ENCODE peak calls at places on chromosomes 6 and 20, in five cellular contexts. One of them, this sample, is unnamed.

GRCh38 chr6:26311385-26312095 is 53.5 kb upstream of the BTN3A2 start:
- DNase-seq in foreskin fibroblast: peak
- DNase-seq in Calu3: peak
- DNase-seq in fibroblast of mammary gland: peak
- DNase-seq in mesothelial cell of epicardium: no peak
- DNase-seq in this sample: no peak

GRCh38 chr6:157760137-157760536 is 62.9 kb upstream of the SNX9 start:
- DNase-seq in mesothelial cell of epicardium: no peak
- DNase-seq in Calu3: no peak
- DNase-seq in foreskin fibroblast: no peak
- DNase-seq in fibroblast of mammary gland: no peak
- DNase-seq in this sample: no peak

GRCh38 chr6:104017410-104018381 is 842.0 kb downstream of the HACE1 start:
- DNase-seq in Calu3: no peak
- DNase-seq in mesothelial cell of epicardium: no peak
- DNase-seq in fibroblast of mammary gland: no peak
- DNase-seq in foreskin fibroblast: no peak
- DNase-seq in this sample: no peak

GRCh38 chr20:51385941-51386530 is 156.5 kb downstream of the NFATC2 start:
- DNase-seq in fibroblast of mammary gland: peak
- DNase-seq in foreskin fibroblast: no peak
- DNase-seq in Calu3: peak
- DNase-seq in mesothelial cell of epicardium: no peak
- DNase-seq in this sample: no peak

GRCh38 chr6:11196511-11197174 is 35.8 kb downstream of the NEDD9 start:
- DNase-seq in fibroblast of mammary gland: peak
- DNase-seq in mesothelial cell of epicardium: no peak
- DNase-seq in foreskin fibroblast: peak
- DNase-seq in Calu3: no peak
- DNase-seq in this sample: no peak

GRCh38 chr6:5453531-5453930 is 192.2 kb downstream of the FARS2 start:
- DNase-seq in Calu3: no peak
- DNase-seq in foreskin fibroblast: no peak
- DNase-seq in mesothelial cell of epicardium: no peak
- DNase-seq in fibroblast of mammary gland: no peak
- DNase-seq in this sample: no peak

GRCh38 chr6:23498013-23498412 is 628.0 kb upstream of the NRSN1 start:
- DNase-seq in fibroblast of mammary gland: peak
- DNase-seq in foreskin fibroblast: no peak
- DNase-seq in Calu3: no peak
- DNase-seq in mesothelial cell of epicardium: no peak
- DNase-seq in this sample: no peak

GRCh38 chr6:63963756-63964315 is 328.2 kb downstream of the PHF3 start:
- DNase-seq in mesothelial cell of epicardium: no peak
- DNase-seq in Calu3: no peak
- DNase-seq in foreskin fibroblast: no peak
- DNase-seq in fibroblast of mammary gland: no peak
- DNase-seq in this sample: no peak

GRCh38 chr20:17873410-17874270 is 95.0 kb downstream of the SNX5 start:
- DNase-seq in foreskin fibroblast: peak
- DNase-seq in Calu3: peak
- DNase-seq in fibroblast of mammary gland: peak
- DNase-seq in mesothelial cell of epicardium: peak
- DNase-seq in this sample: no peak

GRCh38 chr20:62143976-62144825 is 632 bp downstream of the SS18L1 start:
- DNase-seq in foreskin fibroblast: peak
- DNase-seq in Calu3: peak
- DNase-seq in fibroblast of mammary gland: peak
- DNase-seq in mesothelial cell of epicardium: peak
- DNase-seq in this sample: no peak

GRCh38 chr6:14520536-14520935 is 403.0 kb downstream of the CD83 start:
- DNase-seq in fibroblast of mammary gland: no peak
- DNase-seq in mesothelial cell of epicardium: no peak
- DNase-seq in Calu3: no peak
- DNase-seq in foreskin fibroblast: no peak
- DNase-seq in this sample: no peak

GRCh38 chr6:121157913-121158312 is 176.4 kb downstream of the TBC1D32 start:
- DNase-seq in Calu3: no peak
- DNase-seq in fibroblast of mammary gland: peak
- DNase-seq in foreskin fibroblast: peak
- DNase-seq in mesothelial cell of epicardium: no peak
- DNase-seq in this sample: no peak

GRCh38 chr20:57930328-57930727 is 220.5 kb upstream of the PMEPA1 start:
- DNase-seq in foreskin fibroblast: no peak
- DNase-seq in Calu3: no peak
- DNase-seq in mesothelial cell of epicardium: no peak
- DNase-seq in fibroblast of mammary gland: no peak
- DNase-seq in this sample: no peak

GRCh38 chr20:57936636-57937310 is 227.0 kb upstream of the PMEPA1 start:
- DNase-seq in foreskin fibroblast: no peak
- DNase-seq in fibroblast of mammary gland: no peak
- DNase-seq in Calu3: no peak
- DNase-seq in mesothelial cell of epicardium: no peak
- DNase-seq in this sample: no peak

GRCh38 chr20:57934913-57935312 is 225.1 kb upstream of the PMEPA1 start:
- DNase-seq in foreskin fibroblast: no peak
- DNase-seq in Calu3: no peak
- DNase-seq in fibroblast of mammary gland: no peak
- DNase-seq in mesothelial cell of epicardium: no peak
- DNase-seq in this sample: no peak

GRCh38 chr20:57932227-57932864 is 222.5 kb upstream of the PMEPA1 start:
- DNase-seq in fibroblast of mammary gland: no peak
- DNase-seq in mesothelial cell of epicardium: no peak
- DNase-seq in Calu3: no peak
- DNase-seq in foreskin fibroblast: no peak
- DNase-seq in this sample: no peak

DNA sequence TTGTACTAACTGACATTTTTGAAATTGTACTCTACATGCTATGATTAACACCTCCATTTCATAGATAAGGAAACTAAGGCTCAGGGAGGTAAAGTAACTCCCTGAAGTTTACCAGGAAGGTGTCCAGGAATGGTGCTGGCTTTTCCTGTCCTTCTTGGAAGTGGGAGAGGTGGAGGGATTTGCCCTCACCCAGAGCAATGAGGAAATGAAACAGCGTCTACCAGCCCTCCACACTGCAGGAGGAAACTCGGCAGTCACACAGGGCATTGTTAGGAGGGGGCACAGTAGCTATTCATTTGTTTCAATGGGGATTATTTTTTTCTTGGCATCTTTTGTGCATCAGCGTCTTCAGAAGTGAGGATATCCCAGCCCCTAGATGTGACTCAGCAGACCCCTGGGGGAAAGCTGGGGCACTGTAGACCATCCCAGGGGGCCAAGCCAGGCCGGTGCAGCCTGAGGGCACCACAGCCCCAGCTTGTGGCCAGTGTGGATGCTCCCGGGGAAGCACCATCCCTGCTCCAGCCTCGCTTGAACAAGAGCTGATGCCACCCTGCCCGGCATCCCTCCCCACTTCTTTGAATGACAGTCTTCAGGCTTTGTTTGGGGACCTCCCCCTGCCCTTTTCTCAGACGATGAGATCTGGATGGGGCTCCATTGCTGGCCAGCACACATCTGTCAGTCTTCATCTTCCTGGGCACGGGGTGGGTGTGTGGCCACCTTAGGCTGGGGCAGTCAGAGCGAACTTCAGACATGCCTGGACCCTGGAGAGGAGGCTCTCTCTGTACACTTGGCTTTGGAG is 224.4 kb upstream of the PMEPA1 start:
- DNase-seq in mesothelial cell of epicardium: no peak
- DNase-seq in foreskin fibroblast: no peak
- DNase-seq in fibroblast of mammary gland: no peak
- DNase-seq in Calu3: no peak
- DNase-seq in this sample: no peak
- TF ChIP-seq CTCF in mesothelial cell of epicardium: no peak
- TF ChIP-seq CTCF in foreskin fibroblast: no peak
- TF ChIP-seq CTCF in fibroblast of mammary gland: no peak
- TF ChIP-seq CTCF in Calu3: no peak
- TF ChIP-seq CTCF in this sample: no peak

DNA sequence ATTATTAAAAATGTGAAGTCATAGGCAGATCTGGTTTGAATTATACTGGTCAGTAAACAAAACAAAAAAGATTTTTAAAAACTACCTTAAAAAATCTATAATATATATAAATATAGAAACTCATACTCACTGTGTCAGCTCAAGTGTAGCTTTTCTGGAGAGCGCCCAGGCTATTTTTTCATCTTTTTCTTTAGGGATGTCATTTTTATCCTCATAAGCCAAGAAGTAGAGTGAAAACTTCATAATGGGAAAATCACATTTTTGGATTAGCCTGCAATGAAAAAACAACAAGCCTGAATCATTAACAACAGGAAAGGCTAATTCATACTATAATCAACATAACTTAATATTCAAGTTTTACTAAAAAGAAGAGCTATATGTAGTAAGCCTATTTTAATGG is 18.7 kb downstream of the GLO1 start:
- DNase-seq in foreskin fibroblast: no peak
- DNase-seq in mesothelial cell of epicardium: no peak
- DNase-seq in fibroblast of mammary gland: no peak
- DNase-seq in Calu3: no peak
- DNase-seq in this sample: no peak
- TF ChIP-seq CTCF in foreskin fibroblast: no peak
- TF ChIP-seq CTCF in mesothelial cell of epicardium: no peak
- TF ChIP-seq CTCF in fibroblast of mammary gland: no peak
- TF ChIP-seq CTCF in Calu3: no peak
- TF ChIP-seq CTCF in this sample: no peak

GRCh38 chr6:140437619-140438345 is 1063.3 kb upstream of the CITED2 start:
- DNase-seq in Calu3: no peak
- DNase-seq in fibroblast of mammary gland: no peak
- DNase-seq in mesothelial cell of epicardium: no peak
- DNase-seq in foreskin fibroblast: no peak
- DNase-seq in this sample: no peak

GRCh38 chr6:140445474-140446004 is 1071.1 kb upstream of the CITED2 start:
- DNase-seq in fibroblast of mammary gland: peak
- DNase-seq in foreskin fibroblast: peak
- DNase-seq in Calu3: no peak
- DNase-seq in mesothelial cell of epicardium: no peak
- DNase-seq in this sample: no peak

GRCh38 chr6:140438346-140438735 is 1063.9 kb upstream of the CITED2 start:
- DNase-seq in fibroblast of mammary gland: no peak
- DNase-seq in Calu3: no peak
- DNase-seq in foreskin fibroblast: no peak
- DNase-seq in mesothelial cell of epicardium: no peak
- DNase-seq in this sample: no peak

GRCh38 chr6:140440223-140440810 is 1065.9 kb upstream of the CITED2 start:
- DNase-seq in Calu3: no peak
- DNase-seq in fibroblast of mammary gland: no peak
- DNase-seq in mesothelial cell of epicardium: no peak
- DNase-seq in foreskin fibroblast: no peak
- DNase-seq in this sample: no peak

DNA sequence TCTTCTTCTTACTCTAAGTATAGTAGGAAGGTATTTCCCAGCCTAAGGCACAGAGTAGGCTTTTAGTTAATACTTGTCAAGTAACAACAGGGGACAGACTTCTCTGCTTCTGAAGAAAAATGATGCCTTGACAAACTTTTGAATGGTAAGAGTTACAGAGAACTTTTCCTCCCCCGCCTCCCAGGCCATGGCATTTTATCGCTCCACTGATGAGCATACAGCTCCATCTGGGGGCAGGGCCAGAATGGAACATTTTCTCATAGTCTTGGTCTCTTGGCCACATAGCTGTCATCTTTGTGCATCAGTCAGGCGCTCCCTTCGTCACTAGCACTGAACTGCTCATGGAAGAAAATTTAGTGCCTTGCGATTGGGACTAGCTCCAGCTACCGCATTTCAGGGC is 1066.8 kb upstream of the CITED2 start:
- DNase-seq in Calu3: peak
- DNase-seq in fibroblast of mammary gland: peak
- DNase-seq in mesothelial cell of epicardium: peak
- DNase-seq in foreskin fibroblast: peak
- DNase-seq in this sample: no peak
- TF ChIP-seq CTCF in Calu3: no peak
- TF ChIP-seq CTCF in fibroblast of mammary gland: peak
- TF ChIP-seq CTCF in mesothelial cell of epicardium: no peak
- TF ChIP-seq CTCF in foreskin fibroblast: peak
- TF ChIP-seq CTCF in this sample: peak

GRCh38 chr6:18680842-18681241 is 293.7 kb downstream of the RNF144B start:
- DNase-seq in Calu3: no peak
- DNase-seq in fibroblast of mammary gland: no peak
- DNase-seq in mesothelial cell of epicardium: no peak
- DNase-seq in foreskin fibroblast: no peak
- DNase-seq in this sample: no peak
- TF ChIP-seq CTCF in Calu3: no peak
- TF ChIP-seq CTCF in fibroblast of mammary gland: no peak
- TF ChIP-seq CTCF in mesothelial cell of epicardium: no peak
- TF ChIP-seq CTCF in foreskin fibroblast: no peak
- TF ChIP-seq CTCF in this sample: no peak

GRCh38 chr6:50610562-50610961 is 102.8 kb upstream of the TFAP2D start:
- DNase-seq in fibroblast of mammary gland: no peak
- DNase-seq in mesothelial cell of epicardium: no peak
- DNase-seq in foreskin fibroblast: no peak
- DNase-seq in Calu3: no peak
- DNase-seq in this sample: no peak
- TF ChIP-seq CTCF in fibroblast of mammary gland: no peak
- TF ChIP-seq CTCF in mesothelial cell of epicardium: peak
- TF ChIP-seq CTCF in foreskin fibroblast: no peak
- TF ChIP-seq CTCF in Calu3: no peak
- TF ChIP-seq CTCF in this sample: peak

GRCh38 chr6:137040393-137040792 is 4.4 kb downstream of the IL20RA start:
- DNase-seq in Calu3: no peak
- DNase-seq in fibroblast of mammary gland: no peak
- DNase-seq in foreskin fibroblast: no peak
- DNase-seq in mesothelial cell of epicardium: no peak
- DNase-seq in this sample: no peak
- TF ChIP-seq CTCF in Calu3: no peak
- TF ChIP-seq CTCF in fibroblast of mammary gland: no peak
- TF ChIP-seq CTCF in foreskin fibroblast: no peak
- TF ChIP-seq CTCF in mesothelial cell of epicardium: no peak
- TF ChIP-seq CTCF in this sample: no peak

GRCh38 chr6:2765166-2765895 is at the start of gene WRNIP1:
- DNase-seq in Calu3: peak
- DNase-seq in foreskin fibroblast: peak
- DNase-seq in fibroblast of mammary gland: peak
- DNase-seq in mesothelial cell of epicardium: peak
- DNase-seq in this sample: peak
- TF ChIP-seq CTCF in Calu3: peak
- TF ChIP-seq CTCF in foreskin fibroblast: peak
- TF ChIP-seq CTCF in fibroblast of mammary gland: no peak
- TF ChIP-seq CTCF in mesothelial cell of epicardium: peak
- TF ChIP-seq CTCF in this sample: peak

DNA sequence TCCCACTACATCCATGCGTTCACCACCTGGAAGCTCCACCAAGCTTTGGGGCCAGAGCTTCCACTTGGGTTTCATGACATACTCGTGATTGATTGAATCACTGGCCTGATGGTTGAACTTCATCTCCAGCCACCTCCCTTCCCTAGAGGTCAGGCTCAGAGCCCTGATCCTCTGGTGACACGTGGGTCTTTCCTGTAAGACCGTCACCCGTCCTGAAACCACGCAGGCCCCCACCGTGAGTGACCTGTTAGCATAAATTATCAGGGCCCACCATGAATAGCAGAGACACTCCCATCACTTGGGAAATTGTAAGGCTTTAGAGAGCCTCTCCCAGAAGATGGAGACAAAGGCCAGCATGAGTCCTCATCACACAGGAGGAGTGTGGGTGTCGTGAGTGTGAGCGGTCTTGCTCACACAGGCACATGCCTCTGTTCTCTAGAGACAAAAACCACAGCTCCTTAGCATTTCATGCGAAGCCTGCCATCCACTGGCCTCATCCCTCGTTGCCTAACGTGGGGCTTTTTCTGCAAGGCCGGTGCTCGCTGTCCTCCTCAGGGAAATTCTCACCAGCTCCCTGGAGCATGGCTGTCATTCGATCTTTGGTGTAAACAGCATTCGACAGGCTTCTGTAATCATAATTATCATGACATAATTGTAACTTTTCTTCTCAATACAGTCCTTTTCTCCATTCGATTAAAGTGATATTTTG is 65.1 kb upstream of the DUSP22 start:
- DNase-seq in mesothelial cell of epicardium: no peak
- DNase-seq in fibroblast of mammary gland: peak
- DNase-seq in foreskin fibroblast: no peak
- DNase-seq in Calu3: no peak
- DNase-seq in this sample: no peak
- TF ChIP-seq CTCF in mesothelial cell of epicardium: no peak
- TF ChIP-seq CTCF in fibroblast of mammary gland: peak
- TF ChIP-seq CTCF in foreskin fibroblast: no peak
- TF ChIP-seq CTCF in Calu3: no peak
- TF ChIP-seq CTCF in this sample: no peak

This sample was measured in progenitor cell of endocrine pancreas.